ENCODE peak calls at places on chromosomes 16 and 17, in seven cellular contexts. R is fibroblast of lung; E is sigmoid colon; I is gastrocnemius medialis; H is heart left ventricle; B is body of pancreas; D is CD8-positive, alpha-beta memory T cell. V is an unnamed sample.

GRCh38 chr16:49440156-49441065 is 66.8 kb downstream of the C16orf78 start:
- DNase-seq in R (no peak), E (peak; percentile 24), I (no peak), H (no peak), B (no peak), D (no peak), V (no peak)

GRCh38 chr17:46010597-46011186 is 11.6 kb downstream of the STH start:
- DNase-seq in R (no peak), E (no peak), I (no peak), H (no peak), B (no peak), D (no peak), V (no peak)

GRCh38 chr17:56914641-56915263 is 903 bp upstream of the TRIM25 start:
- DNase-seq in R (peak; percentile 12), E (no peak), I (no peak), H (no peak), B (no peak), D (no peak), V (no peak)

GRCh38 chr17:36463916-36464764 is 22.3 kb upstream of the ZNHIT3 start:
- DNase-seq in R (peak; percentile 75), E (peak; percentile 55), I (no peak), H (peak; percentile 48), B (peak; percentile 66), D (peak; percentile 15), V (peak; percentile 84)

GRCh38 chr17:4588391-4588790 is 4.1 kb downstream of the SMTNL2 start:
- DNase-seq in R (no peak), E (peak; percentile 62), I (no peak), H (peak; percentile 41), B (no peak), D (no peak), V (no peak)

GRCh38 chr16:56246051-56246817 is 54.9 kb downstream of the GNAO1 start:
- DNase-seq in R (peak; percentile 9), E (peak; percentile 67), I (no peak), H (no peak), B (no peak), D (no peak), V (peak; percentile 23)

GRCh38 chr17:64658931-64659330 is 3.2 kb downstream of the SMURF2 start:
- DNase-seq in R (peak; percentile 96), E (no peak), I (no peak), H (no peak), B (no peak), D (no peak), V (no peak)

GRCh38 chr17:2484876-2485275 is 26.8 kb downstream of the METTL16 start:
- DNase-seq in R (no peak), E (no peak), I (no peak), H (no peak), B (peak; percentile 8), D (no peak), V (no peak)

GRCh38 chr16:89923640-89924297 is 627 bp downstream of the TUBB3 start:
- DNase-seq in R (no peak), E (no peak), I (no peak), H (no peak), B (no peak), D (no peak), V (peak; percentile 54)

GRCh38 chr17:71180801-71181385 is 939.9 kb upstream of the SOX9 start:
- DNase-seq in R (peak; percentile 57), E (peak; percentile 82), I (no peak), H (no peak), B (peak; percentile 72), D (no peak), V (no peak)

GRCh38 chr16:84947996-84948854 is 63.1 kb downstream of the ZDHHC7 start:
- DNase-seq in R (no peak), E (no peak), I (no peak), H (no peak), B (no peak), D (no peak), V (peak; percentile 19)

GRCh38 chr17:74332763-74333220 is 6.8 kb downstream of the KIF19 start:
- DNase-seq in R (no peak), E (no peak), I (no peak), H (no peak), B (no peak), D (no peak), V (no peak)

GRCh38 chr17:42289863-42290165 is 1.5 kb downstream of the STAT5A start:
- DNase-seq in R (no peak), E (peak; percentile 62), I (no peak), H (no peak), B (no peak), D (no peak), V (peak; percentile 28)

GRCh38 chr17:36072431-36073121 is 8.5 kb downstream of the CCL18 start:
- DNase-seq in R (peak; percentile 2), E (no peak), I (no peak), H (peak; percentile 46), B (peak; percentile 60), D (peak; percentile 60), V (peak; percentile 65)

GRCh38 chr16:76268824-76269223 is 8.4 kb upstream of the CNTNAP4 start:
- DNase-seq in R (no peak), E (no peak), I (no peak), H (no peak), B (no peak), D (no peak), V (no peak)

GRCh38 chr17:80063815-80064585 is 27.6 kb downstream of the CCDC40 start:
- DNase-seq in R (peak; percentile 80), E (peak; percentile 90), I (peak; percentile 75), H (no peak), B (peak; percentile 54), D (no peak), V (peak; percentile 77)

GRCh38 chr17:3475155-3475808 is 515 bp upstream of the ASPA start:
- DNase-seq in R (no peak), E (no peak), I (no peak), H (no peak), B (no peak), D (no peak), V (no peak)

GRCh38 chr16:30526137-30526822 is at the start of gene ZNF768:
- DNase-seq in R (peak; percentile 14), E (peak; percentile 79), I (peak; percentile 35), H (peak; percentile 46), B (peak; percentile 41), D (no peak), V (peak; percentile 57)

GRCh38 chr17:42408076-42408475 is 15.0 kb downstream of the CAVIN1 start:
- DNase-seq in R (no peak), E (no peak), I (no peak), H (peak; percentile 77), B (no peak), D (no peak), V (no peak)

GRCh38 chr16:24815052-24815451 is 30.7 kb upstream of the SLC5A11 start:
- DNase-seq in R (no peak), E (no peak), I (no peak), H (no peak), B (no peak), D (no peak), V (no peak)

GRCh38 chr16:24816688-24817087 is 29.1 kb upstream of the SLC5A11 start:
- DNase-seq in R (no peak), E (no peak), I (no peak), H (no peak), B (no peak), D (no peak), V (peak; percentile 34)

GRCh38 chr16:24805484-24805883 is 40.3 kb upstream of the SLC5A11 start:
- DNase-seq in R (no peak), E (no peak), I (no peak), H (no peak), B (no peak), D (no peak), V (no peak)

DNA sequence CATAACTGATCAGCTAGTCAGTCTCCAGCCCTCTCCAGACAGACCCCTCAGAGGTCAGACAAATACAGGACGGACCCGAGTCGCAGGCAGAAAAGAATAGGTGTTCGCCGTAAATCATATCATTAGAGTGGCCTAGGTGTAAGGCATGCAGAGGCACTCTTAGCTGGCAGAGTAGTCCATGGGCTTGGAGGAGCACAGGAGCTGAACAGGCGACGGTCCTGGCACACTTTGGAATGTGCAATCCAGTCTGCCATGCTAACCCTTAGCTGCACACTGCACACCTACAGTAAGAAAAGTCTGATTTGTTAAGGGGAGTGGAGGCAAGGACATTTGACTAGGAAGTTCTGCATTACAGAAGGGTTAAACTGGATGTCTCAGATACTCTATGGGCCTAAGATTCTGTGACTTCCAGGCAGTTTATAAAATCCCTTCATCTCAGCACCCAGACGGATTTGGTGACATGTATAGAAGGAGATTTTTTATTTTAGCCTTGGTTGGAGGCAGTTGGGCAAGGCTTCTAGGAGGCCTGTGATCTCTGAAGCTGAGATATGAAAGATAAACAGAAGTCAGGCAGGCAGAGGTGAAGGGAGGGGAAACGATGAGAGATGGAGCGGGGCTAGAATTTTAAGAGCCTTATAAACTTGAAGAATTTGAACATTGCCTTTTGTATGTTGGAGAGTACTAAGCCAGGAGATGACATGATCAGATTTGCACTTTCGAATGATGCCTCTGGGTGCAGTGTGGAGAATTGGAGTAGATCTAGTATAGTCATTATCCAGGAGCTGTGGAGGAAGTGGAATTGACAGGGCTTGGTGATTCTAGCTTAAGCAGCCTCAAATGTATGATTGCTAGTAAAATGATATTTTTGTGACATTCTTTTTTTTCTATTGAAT is 34.6 kb upstream of the SLC5A11 start:
- DNase-seq in R (no peak), E (no peak), I (no peak), H (no peak), B (no peak), D (no peak), V (no peak)
- H3K36me3 ChIP-seq in R (peaks cover 20% of the 10 kb centered on the region), E (peaks cover 74% of the 10 kb centered on the region), I (peaks cover 6% of the 10 kb centered on the region), H (peaks cover 94% of the 10 kb centered on the region), B (peaks cover 58% of the 10 kb centered on the region), D (peaks cover 74% of the 10 kb centered on the region), V (peaks cover 96% of the 10 kb centered on the region)

GRCh38 chr16:74748710-74749073 is 25.9 kb downstream of the FA2H start:
- DNase-seq in R (no peak), E (no peak), I (no peak), H (no peak), B (no peak), D (no peak), V (no peak)
- H3K27ac ChIP-seq in R (no peak overlapping the region), E (no peak overlapping the region), I (no peak overlapping the region), H (no peak overlapping the region), B (no peak overlapping the region), D (no peak overlapping the region), V (no peak overlapping the region)

DNA sequence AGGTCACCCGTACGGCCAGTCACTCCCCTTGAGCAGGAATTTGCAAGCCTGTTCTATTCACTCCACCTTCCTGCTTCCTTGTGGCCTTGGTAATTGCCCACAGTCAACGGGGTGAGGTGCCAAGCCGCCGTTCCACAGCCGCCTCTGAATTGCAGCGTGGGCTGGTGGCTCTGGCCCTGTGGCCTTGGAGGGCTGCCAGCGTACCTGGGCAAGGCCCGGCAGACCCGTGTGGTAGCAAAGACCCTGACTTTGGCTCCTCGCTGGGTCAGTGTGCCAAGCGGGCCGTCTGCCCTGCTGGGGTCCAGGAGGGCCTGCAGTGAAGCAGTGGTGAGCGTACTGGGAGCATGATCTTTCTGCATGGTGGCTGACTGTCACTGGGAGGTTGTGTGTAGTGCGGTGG is 3.6 kb downstream of the BANP start:
- DNase-seq in R (no peak), E (no peak), I (no peak), H (peak; percentile 4), B (peak; percentile 68), D (no peak), V (no peak)
- H3K4me1 ChIP-seq in R (peaks cover 13% of the 10 kb centered on the region), E (peaks cover 57% of the 10 kb centered on the region), I (peaks cover 22% of the 10 kb centered on the region), H (peaks cover 37% of the 10 kb centered on the region), B (peaks cover 36% of the 10 kb centered on the region), D (peaks cover 71% of the 10 kb centered on the region), V (peaks cover 51% of the 10 kb centered on the region)

DNA sequence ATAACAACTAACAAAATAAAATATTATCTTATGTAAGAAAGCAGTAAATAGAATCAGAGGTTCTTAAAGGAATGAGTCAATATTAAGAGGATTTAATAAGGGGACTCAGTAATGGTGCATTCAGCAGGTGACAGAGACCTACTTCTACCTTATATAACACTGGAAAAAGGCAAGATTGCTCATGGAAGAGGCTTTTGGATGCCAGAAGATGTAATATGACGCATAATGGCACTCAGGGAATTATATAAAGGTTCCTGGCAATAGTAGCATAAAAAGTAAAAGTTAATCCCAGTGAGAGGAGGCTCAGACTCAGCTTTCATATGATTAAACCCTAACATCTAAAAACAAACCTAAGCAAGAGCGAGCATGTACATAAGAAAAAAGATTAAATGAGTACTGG is 136.0 kb upstream of the NACA2 start:
- DNase-seq in R (no peak), E (no peak), I (no peak), H (no peak), B (no peak), D (no peak), V (no peak)
- H3K36me3 ChIP-seq in R (no peaks in the 10 kb centered on the region), E (no peaks in the 10 kb centered on the region), I (no peaks in the 10 kb centered on the region), H (no peaks in the 10 kb centered on the region), B (no peaks in the 10 kb centered on the region), D (no peaks in the 10 kb centered on the region), V (no peaks in the 10 kb centered on the region)